ENCODE peak calls at places on chromosomes 11 and 22, in five cellular contexts. N is uterus; Q is CD4-positive, alpha-beta T cell; A is neural crest cell; V is endothelial cell. H is an unnamed sample.
A peak's percentile ranks its signal among the peaks of the same experiment; 100 is the strongest.

GRCh38 chr22:50146440-50147228 is 23.9 kb upstream of the PANX2 start:
- DNase-seq in N (peak; percentile 65), Q (no peak), A (no peak), V (no peak), H (no peak)

GRCh38 chr22:28925916-28926315 is 42.5 kb downstream of the ZNRF3 start:
- DNase-seq in N (no peak), Q (no peak), A (no peak), V (no peak), H (no peak)

GRCh38 chr11:65134240-65134951 is at the start of gene SYVN1:
- DNase-seq in N (peak; percentile 91), Q (peak; percentile 88), A (peak; percentile 81), V (peak; percentile 76), H (peak; percentile 92)

GRCh38 chr11:102269927-102270326 is 47.4 kb upstream of the BIRC3 start:
- DNase-seq in N (no peak), Q (no peak), A (no peak), V (no peak), H (no peak)

GRCh38 chr11:76266269-76266668 is 60.0 kb upstream of the WNT11 start:
- DNase-seq in N (no peak), Q (no peak), A (no peak), V (no peak), H (no peak)

GRCh38 chr11:57476883-57477506 is 16.7 kb downstream of the RTN4RL2 start:
- DNase-seq in N (no peak), Q (no peak), A (no peak), V (peak; percentile 47), H (peak; percentile 20)

GRCh38 chr11:71444811-71445210 is 3.4 kb downstream of the DHCR7 start:
- DNase-seq in N (no peak), Q (no peak), A (no peak), V (no peak), H (no peak)

GRCh38 chr11:2910401-2910955 is 18.7 kb downstream of the PHLDA2 start:
- DNase-seq in N (no peak), Q (no peak), A (no peak), V (no peak), H (no peak)

GRCh38 chr22:41589260-41589600 is 410 bp downstream of the PMM1 start:
- DNase-seq in N (no peak), Q (no peak), A (no peak), V (peak; percentile 27), H (no peak)

GRCh38 chr11:86896486-86896885 is 58.7 kb downstream of the FZD4 start:
- DNase-seq in N (no peak), Q (no peak), A (no peak), V (no peak), H (no peak)

GRCh38 chr11:48052183-48053040 is 72.1 kb downstream of the PTPRJ start:
- DNase-seq in N (no peak), Q (no peak), A (no peak), V (no peak), H (no peak)

GRCh38 chr11:6475936-6476335 is 2.2 kb upstream of the TRIM3 start:
- DNase-seq in N (no peak), Q (no peak), A (no peak), V (no peak), H (no peak)

GRCh38 chr11:130170345-130170744 is 10.8 kb downstream of the ST14 start:
- DNase-seq in N (no peak), Q (no peak), A (no peak), V (no peak), H (no peak)

GRCh38 chr11:88338223-88338661 is 706 bp upstream of the CTSC start:
- DNase-seq in N (peak; percentile 25), Q (peak; percentile 9), A (no peak), V (no peak), H (no peak)

GRCh38 chr11:120842195-120842594 is 181.7 kb upstream of the TBCEL start:
- DNase-seq in N (no peak), Q (no peak), A (no peak), V (no peak), H (no peak)
- TF ChIP-seq CTCF in N (no peak), Q (no peak), A (no peak), V (no peak), H (no peak)

DNA sequence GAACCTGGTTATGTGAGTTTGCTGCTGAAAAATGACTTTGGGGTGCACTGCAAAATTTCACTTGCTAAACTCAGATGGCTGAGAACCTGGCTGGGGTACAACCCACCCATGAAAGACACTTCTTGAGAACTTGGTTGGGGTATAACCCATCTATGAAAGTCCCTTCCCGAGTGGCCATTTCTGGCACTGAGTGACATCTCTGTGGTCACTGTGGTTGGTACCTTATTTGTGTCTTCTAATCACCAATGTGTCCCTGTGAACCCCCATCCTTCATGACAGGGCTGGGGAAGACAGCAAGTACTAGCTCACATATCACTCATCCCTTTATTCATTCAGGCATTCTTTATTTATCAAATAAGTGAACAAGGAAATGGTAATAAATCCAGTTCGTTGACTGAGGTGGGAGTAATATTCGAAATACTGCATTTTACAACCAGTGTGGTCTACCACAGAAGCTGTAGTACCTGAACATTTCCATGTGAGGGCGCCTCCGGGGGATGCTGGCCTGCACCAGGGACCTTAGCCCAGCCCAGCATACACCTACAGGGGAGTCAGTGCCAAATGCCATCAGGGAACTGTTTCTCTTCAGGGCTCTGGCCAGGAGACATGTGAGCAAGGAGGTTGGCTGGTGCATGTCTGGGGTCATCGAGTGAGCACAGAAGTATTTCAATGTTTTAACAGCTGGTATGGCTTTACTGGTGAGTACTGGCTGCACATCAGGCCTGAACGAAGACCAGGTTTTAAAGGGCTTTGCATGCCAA is 122.1 kb downstream of the CSNK2A3 start:
- DNase-seq in N (no peak), Q (no peak), A (no peak), V (peak; percentile 58), H (no peak)
- TF ChIP-seq CTCF in N (no peak), Q (no peak), A (peak; percentile 39), V (peak; percentile 74), H (no peak)

GRCh38 chr22:46399625-46400024 is 64.1 kb downstream of the TRMU start:
- DNase-seq in N (no peak), Q (no peak), A (no peak), V (no peak), H (no peak)
- TF ChIP-seq CTCF in N (no peak), Q (no peak), A (no peak), V (no peak), H (no peak)

GRCh38 chr11:119361961-119362725 is 15.6 kb upstream of the MFRP start:
- DNase-seq in N (no peak), Q (no peak), A (no peak), V (no peak), H (no peak)
- TF ChIP-seq CTCF in N (no peak), Q (no peak), A (no peak), V (no peak), H (no peak)